ENCODE peak calls at places on chromosomes 16 and 17, in seven cellular contexts. F is thoracic aorta; N is activated effector memory CD4-positive, alpha-beta T cell treated with Interleukin-2 at 50 U/mL for 16 hours; X is WTC11; B is NCI-H82; W is activated T-cell treated with anti-CD3 and anti-CD28 coated beads for 24 hours; J is RCC 7860. Z is an unnamed sample.

GRCh38 chr17:278055-279028 is 74.3 kb downstream of the RPH3AL start:
- DNase-seq in X (no peak), B (no peak), F (no peak), W (no peak), J (no peak), N (no peak), Z (no peak)

GRCh38 chr16:1430759-1431496 is at the start of gene PERCC1:
- DNase-seq in J (no peak), X (no peak), F (no peak), W (no peak), B (no peak), N (no peak), Z (no peak)

GRCh38 chr17:7186241-7186640 is 7.1 kb upstream of the ASGR1 start:
- DNase-seq in W (no peak), F (no peak), J (no peak), X (no peak), N (no peak), B (peak), Z (no peak)

GRCh38 chr17:82019905-82020873 is 2.5 kb downstream of the CENPX start:
- DNase-seq in B (peak), N (peak), F (no peak), X (peak), W (peak), J (no peak), Z (no peak)

GRCh38 chr16:88102597-88102996 is 151.4 kb downstream of the BANP start:
- DNase-seq in W (no peak), F (no peak), B (no peak), J (no peak), N (no peak), X (no peak), Z (no peak)

GRCh38 chr17:44049294-44050080 is 17.0 kb downstream of the LSM12 start:
- DNase-seq in B (peak), F (no peak), W (no peak), N (no peak), X (no peak), J (no peak), Z (no peak)

GRCh38 chr17:61689610-61690180 is 98.7 kb upstream of the NACA2 start:
- DNase-seq in N (no peak), X (no peak), B (no peak), J (no peak), W (no peak), F (no peak), Z (peak)

GRCh38 chr16:82796047-82796446 is 169.3 kb downstream of the CDH13 start:
- DNase-seq in B (no peak), X (no peak), W (no peak), F (no peak), J (no peak), N (no peak), Z (no peak)

GRCh38 chr16:82945420-82946096 is 318.8 kb downstream of the CDH13 start:
- DNase-seq in F (no peak), N (no peak), J (no peak), B (no peak), X (no peak), W (no peak), Z (no peak)

GRCh38 chr17:31825961-31826691 is 32.9 kb downstream of the COPRS start:
- DNase-seq in N (no peak), W (no peak), B (no peak), X (no peak), F (peak), J (no peak), Z (peak)

GRCh38 chr16:74297296-74297665 is 667 bp downstream of the PSMD7 start:
- DNase-seq in B (peak), X (no peak), W (peak), N (peak), F (peak), J (no peak), Z (no peak)

GRCh38 chr16:12267491-12267890 is 291.0 kb downstream of the SNX29 start:
- DNase-seq in B (no peak), N (no peak), X (no peak), J (no peak), W (no peak), F (no peak), Z (no peak)

GRCh38 chr17:65050438-65050837 is 6.1 kb downstream of the GNA13 start:
- DNase-seq in F (no peak), W (no peak), B (no peak), J (no peak), N (no peak), X (no peak), Z (no peak)

GRCh38 chr17:2433696-2434095 is 32.8 kb upstream of the MNT start:
- DNase-seq in N (no peak), X (no peak), J (no peak), F (no peak), W (no peak), B (no peak), Z (peak)

GRCh38 chr16:88744839-88745521 is 38.7 kb downstream of the CTU2 start:
- DNase-seq in N (no peak), F (no peak), J (no peak), W (no peak), X (no peak), B (no peak), Z (no peak)

GRCh38 chr17:57684711-57685498 is 60.2 kb downstream of the CCDC182 start:
- DNase-seq in B (no peak), F (no peak), X (no peak), J (no peak), N (no peak), W (no peak), Z (no peak)

GRCh38 chr16:51853586-51853985 is 693.4 kb downstream of the TOX3 start:
- DNase-seq in X (no peak), F (no peak), W (no peak), B (no peak), J (no peak), N (no peak), Z (no peak)

GRCh38 chr17:76204277-76204676 is 36.0 kb downstream of the RNF157 start:
- DNase-seq in W (no peak), B (no peak), F (no peak), J (peak), N (no peak), X (no peak), Z (peak)

GRCh38 chr17:78375401-78376079 is 2.9 kb upstream of the PGS1 start:
- DNase-seq in F (no peak), W (no peak), J (peak), X (no peak), B (no peak), N (no peak), Z (peak)

GRCh38 chr16:590165-590874 is 454 bp downstream of the RAB40C start:
- DNase-seq in W (no peak), F (no peak), B (no peak), N (no peak), J (no peak), X (no peak), Z (no peak)

GRCh38 chr16:4489030-4489429 is 12.8 kb downstream of the HMOX2 start:
- DNase-seq in X (no peak), N (no peak), B (no peak), W (no peak), F (no peak), J (peak), Z (peak)

GRCh38 chr17:9465216-9465921 is 110.3 kb downstream of the STX8 start:
- DNase-seq in X (no peak), B (no peak), N (no peak), F (no peak), J (no peak), W (no peak), Z (peak)

GRCh38 chr17:57782642-57783337 is 37.7 kb upstream of the CCDC182 start:
- DNase-seq in F (no peak), B (peak), X (peak), N (no peak), W (no peak), J (no peak), Z (no peak)

GRCh38 chr17:75641343-75641742 is 8.1 kb downstream of the SMIM5 start:
- DNase-seq in F (no peak), B (no peak), W (no peak), N (no peak), X (no peak), J (no peak), Z (no peak)

GRCh38 chr16:3607161-3607560 is 4.2 kb downstream of the SLX4 start:
- DNase-seq in F (no peak), J (no peak), W (no peak), X (no peak), B (no peak), N (no peak), Z (no peak)

GRCh38 chr17:58870747-58871146 is 115.1 kb downstream of the PPM1E start:
- DNase-seq in F (no peak), W (no peak), B (peak), X (no peak), N (no peak), J (no peak), Z (no peak)

GRCh38 chr16:70430667-70431536 is 8.0 kb downstream of the ST3GAL2 start:
- DNase-seq in B (peak), X (no peak), F (no peak), N (peak), W (no peak), J (peak), Z (no peak)

GRCh38 chr17:75571197-75571884 is 16.3 kb upstream of the MYO15B start:
- DNase-seq in N (no peak), B (peak), W (no peak), F (no peak), X (no peak), J (no peak), Z (no peak)

GRCh38 chr16:19116711-19117449 is 3.1 kb downstream of the ITPRIPL2 start:
- DNase-seq in J (no peak), B (no peak), X (no peak), N (no peak), F (no peak), W (no peak), Z (no peak)

GRCh38 chr16:66324785-66325184 is 41.7 kb upstream of the CDH5 start:
- DNase-seq in N (no peak), F (no peak), J (no peak), W (no peak), B (peak), X (peak), Z (no peak)

GRCh38 chr17:4340914-4341615 is 25.4 kb downstream of the UBE2G1 start:
- DNase-seq in J (no peak), N (no peak), F (no peak), W (no peak), X (no peak), B (peak), Z (no peak)

GRCh38 chr17:42009170-42009569 is 8.1 kb downstream of the DNAJC7 start:
- DNase-seq in W (no peak), F (no peak), J (no peak), B (peak), N (no peak), X (no peak), Z (no peak)

GRCh38 chr16:57132470-57132869 is 40.1 kb downstream of the CPNE2 start:
- DNase-seq in N (no peak), B (no peak), J (no peak), F (no peak), X (no peak), W (no peak), Z (no peak)

GRCh38 chr16:83137326-83137770 is 510.6 kb downstream of the CDH13 start:
- DNase-seq in F (no peak), X (no peak), J (peak), B (no peak), W (no peak), N (no peak), Z (no peak)

GRCh38 chr16:52592216-52592592 is 45.3 kb upstream of the TOX3 start:
- DNase-seq in J (no peak), B (peak), F (no peak), W (no peak), N (no peak), X (no peak), Z (no peak)

GRCh38 chr17:43338886-43339516 is 59.8 kb upstream of the ARL4D start:
- DNase-seq in J (peak), X (peak), N (peak), B (peak), F (no peak), W (peak), Z (no peak)

GRCh38 chr16:26614102-26614864 is 452.4 kb upstream of the C16orf82 start:
- DNase-seq in W (no peak), X (no peak), J (no peak), F (no peak), B (no peak), N (no peak), Z (no peak)

GRCh38 chr17:37824534-37825485 is 80.0 kb upstream of the HNF1B start:
- DNase-seq in F (no peak), W (no peak), N (no peak), X (no peak), B (no peak), J (peak), Z (peak)